ENCODE peak calls at places on chromosome 4, in four cellular contexts. B is hypothalamus, S is AG09319, G is NCI-H2081. J is an unnamed sample.

GRCh38 chr4:124913237-124913636 is 200.7 kb upstream of the ANKRD50 start:
- DNase-seq in S (no peak), B (no peak), G (no peak), J (no peak)

GRCh38 chr4:20062054-20062453 is 189.7 kb upstream of the SLIT2 start:
- DNase-seq in S (no peak), G (no peak), B (no peak), J (no peak)

GRCh38 chr4:86840858-86841257 is 8.3 kb downstream of the SLC10A6 start:
- DNase-seq in G (no peak), B (no peak), S (no peak), J (no peak)

GRCh38 chr4:162497564-162498167 is 333.9 kb upstream of the FSTL5 start:
- DNase-seq in B (no peak), G (peak), S (peak), J (no peak)

GRCh38 chr4:55838356-55838755 is 15.1 kb upstream of the EXOC1 start:
- DNase-seq in G (no peak), B (no peak), S (no peak), J (no peak)

GRCh38 chr4:147674496-147674895 is 9.5 kb downstream of the PRMT9 start:
- DNase-seq in B (no peak), G (no peak), S (no peak), J (no peak)

GRCh38 chr4:59122626-59123025 is 2012.4 kb upstream of the IGFBP7 start:
- DNase-seq in S (no peak), G (no peak), B (no peak), J (no peak)

GRCh38 chr4:100588076-100588475 is 70.3 kb upstream of the EMCN start:
- DNase-seq in B (no peak), S (no peak), G (no peak), J (no peak)

GRCh38 chr4:171583790-171584189 is 229.4 kb upstream of the GALNTL6 start:
- DNase-seq in G (no peak), B (no peak), S (no peak), J (no peak)

GRCh38 chr4:110005461-110006056 is 92.9 kb downstream of the EGF start:
- DNase-seq in B (no peak), G (peak), S (peak), J (no peak)

GRCh38 chr4:158446106-158446505 is 75.6 kb upstream of the RXFP1 start:
- DNase-seq in S (peak), B (no peak), G (no peak), J (no peak)

GRCh38 chr4:71553605-71554004 is 214.8 kb downstream of the SLC4A4 start:
- DNase-seq in B (no peak), G (peak), S (peak), J (no peak)

GRCh38 chr4:105198541-105198940 is 51.9 kb downstream of the TET2 start:
- DNase-seq in S (no peak), G (no peak), B (no peak), J (no peak)

GRCh38 chr4:41009411-41009810 is 204.9 kb downstream of the APBB2 start:
- DNase-seq in B (no peak), G (peak), S (no peak), J (no peak)

GRCh38 chr4:95465010-95465409 is 83.8 kb downstream of the UNC5C start:
- DNase-seq in S (no peak), B (no peak), G (no peak), J (no peak)

GRCh38 chr4:6332042-6332668 is 62.5 kb downstream of the WFS1 start:
- DNase-seq in G (no peak), S (no peak), B (no peak), J (no peak)

GRCh38 chr4:72295966-72296557 is 264.3 kb downstream of the NPFFR2 start:
- DNase-seq in B (no peak), S (peak), G (peak), J (no peak)

GRCh38 chr4:48954314-48954713 is 31.8 kb upstream of the CWH43 start:
- DNase-seq in S (no peak), B (no peak), G (no peak), J (no peak)

GRCh38 chr4:102586644-102587021 is 85.5 kb downstream of the NFKB1 start:
- DNase-seq in B (no peak), G (no peak), S (no peak), J (peak)

GRCh38 chr4:48483006-48483776 is at the start of gene SLC10A4:
- DNase-seq in G (peak), B (no peak), S (no peak), J (no peak)

GRCh38 chr4:38344929-38345328 is 319.1 kb upstream of the KLF3 start:
- DNase-seq in S (no peak), B (no peak), G (no peak), J (no peak)

GRCh38 chr4:1082215-1083182 is 30.9 kb downstream of the RNF212 start:
- DNase-seq in S (peak), B (no peak), G (peak), J (no peak)

GRCh38 chr4:40916218-40916555 is 166.4 kb downstream of the NSUN7 start:
- DNase-seq in B (no peak), S (no peak), G (no peak), J (no peak)

GRCh38 chr4:41142946-41143720 is 71.2 kb downstream of the APBB2 start:
- DNase-seq in G (no peak), B (no peak), S (peak), J (no peak)

GRCh38 chr4:172857026-172857425 is 311.6 kb upstream of the GALNT7 start:
- DNase-seq in S (no peak), B (no peak), G (no peak), J (no peak)

GRCh38 chr4:6308890-6309643 is 39.4 kb downstream of the WFS1 start:
- DNase-seq in S (no peak), G (no peak), B (no peak), J (no peak)

GRCh38 chr4:10656420-10656819 is 28.1 kb downstream of the CLNK start:
- DNase-seq in G (no peak), B (no peak), S (no peak), J (no peak)

GRCh38 chr4:177487977-177488376 is 45.7 kb upstream of the AGA start:
- DNase-seq in S (no peak), G (no peak), B (no peak), J (no peak)

GRCh38 chr4:89397464-89397863 is 89.9 kb upstream of the GPRIN3 start:
- DNase-seq in G (no peak), S (no peak), B (no peak), J (no peak)

GRCh38 chr4:134147941-134148340 is 53.6 kb downstream of the PABPC4L start:
- DNase-seq in S (no peak), G (no peak), B (no peak), J (no peak)

GRCh38 chr4:11341337-11342043 is 87.2 kb downstream of the HS3ST1 start:
- DNase-seq in B (no peak), G (no peak), S (no peak), J (no peak)

GRCh38 chr4:73434311-73434710 is 1.7 kb upstream of the AFP start:
- DNase-seq in G (no peak), S (no peak), B (no peak), J (no peak)

GRCh38 chr4:122990891-122991290 is 68.5 kb upstream of the NUDT6 start:
- DNase-seq in B (no peak), G (no peak), S (no peak), J (no peak)

GRCh38 chr4:54779797-54780196 is 122.0 kb downstream of the KIT start:
- DNase-seq in S (no peak), B (no peak), G (no peak), J (no peak)

GRCh38 chr4:83340692-83341343 is 6.2 kb upstream of the HPSE start:
- DNase-seq in G (no peak), S (no peak), B (no peak), J (no peak)

GRCh38 chr4:7410470-7410869 is 24.3 kb downstream of the PSAPL1 start:
- DNase-seq in G (no peak), B (no peak), S (no peak), J (no peak)